ENCODE peak calls at places on chromosome 17, in eight cellular contexts. One of them, this sample, is unnamed.
A peak's percentile ranks its signal among the peaks of the same experiment; 100 is the strongest.

GRCh38 chr17:80511222-80512180 is 33.1 kb upstream of the RPTOR start:
- DNase-seq in naive thymus-derived CD4-positive, alpha-beta T cell: no peak
- DNase-seq in NCI-H460: no peak
- DNase-seq in NCI-H146: peak; percentile 32
- DNase-seq in stimulated activated effector memory CD8-positive, alpha-beta T cell treated with anti-CD3 and anti-CD28 coated beads, Interleukin-12 subunit alpha, Interleukin-12 subunit beta, amount 100 ng/mL, for 72 hours: no peak
- DNase-seq in activated CD8-positive, alpha-beta memory T cell treated with anti-CD3 and anti-CD28 coated beads for 1 hour: no peak
- DNase-seq in substantia nigra: no peak
- DNase-seq in DMS153: no peak
- DNase-seq in this sample: no peak

GRCh38 chr17:31256936-31257335 is 40.1 kb downstream of the OMG start:
- DNase-seq in NCI-H146: no peak
- DNase-seq in stimulated activated effector memory CD8-positive, alpha-beta T cell treated with anti-CD3 and anti-CD28 coated beads, Interleukin-12 subunit alpha, Interleukin-12 subunit beta, amount 100 ng/mL, for 72 hours: no peak
- DNase-seq in NCI-H460: no peak
- DNase-seq in DMS153: no peak
- DNase-seq in activated CD8-positive, alpha-beta memory T cell treated with anti-CD3 and anti-CD28 coated beads for 1 hour: no peak
- DNase-seq in substantia nigra: no peak
- DNase-seq in naive thymus-derived CD4-positive, alpha-beta T cell: no peak
- DNase-seq in this sample: no peak

GRCh38 chr17:72726936-72727335 is 365.6 kb downstream of the SLC39A11 start:
- DNase-seq in activated CD8-positive, alpha-beta memory T cell treated with anti-CD3 and anti-CD28 coated beads for 1 hour: no peak
- DNase-seq in stimulated activated effector memory CD8-positive, alpha-beta T cell treated with anti-CD3 and anti-CD28 coated beads, Interleukin-12 subunit alpha, Interleukin-12 subunit beta, amount 100 ng/mL, for 72 hours: peak; percentile 60
- DNase-seq in NCI-H460: no peak
- DNase-seq in DMS153: peak; percentile 56
- DNase-seq in NCI-H146: no peak
- DNase-seq in naive thymus-derived CD4-positive, alpha-beta T cell: peak; percentile 50
- DNase-seq in substantia nigra: no peak
- DNase-seq in this sample: peak; percentile 67

GRCh38 chr17:32161506-32162365 is 19.4 kb downstream of the RHOT1 start:
- DNase-seq in DMS153: no peak
- DNase-seq in naive thymus-derived CD4-positive, alpha-beta T cell: no peak
- DNase-seq in NCI-H146: no peak
- DNase-seq in stimulated activated effector memory CD8-positive, alpha-beta T cell treated with anti-CD3 and anti-CD28 coated beads, Interleukin-12 subunit alpha, Interleukin-12 subunit beta, amount 100 ng/mL, for 72 hours: no peak
- DNase-seq in substantia nigra: no peak
- DNase-seq in NCI-H460: no peak
- DNase-seq in activated CD8-positive, alpha-beta memory T cell treated with anti-CD3 and anti-CD28 coated beads for 1 hour: no peak
- DNase-seq in this sample: no peak

GRCh38 chr17:42872251-42872965 is 21.4 kb downstream of the AOC3 start:
- DNase-seq in NCI-H460: no peak
- DNase-seq in stimulated activated effector memory CD8-positive, alpha-beta T cell treated with anti-CD3 and anti-CD28 coated beads, Interleukin-12 subunit alpha, Interleukin-12 subunit beta, amount 100 ng/mL, for 72 hours: no peak
- DNase-seq in naive thymus-derived CD4-positive, alpha-beta T cell: no peak
- DNase-seq in DMS153: no peak
- DNase-seq in substantia nigra: no peak
- DNase-seq in activated CD8-positive, alpha-beta memory T cell treated with anti-CD3 and anti-CD28 coated beads for 1 hour: no peak
- DNase-seq in NCI-H146: no peak
- DNase-seq in this sample: no peak

GRCh38 chr17:63930951-63931575 is 1.1 kb downstream of the CD79B start:
- DNase-seq in DMS153: no peak
- DNase-seq in naive thymus-derived CD4-positive, alpha-beta T cell: peak; percentile 53
- DNase-seq in NCI-H146: no peak
- DNase-seq in NCI-H460: no peak
- DNase-seq in stimulated activated effector memory CD8-positive, alpha-beta T cell treated with anti-CD3 and anti-CD28 coated beads, Interleukin-12 subunit alpha, Interleukin-12 subunit beta, amount 100 ng/mL, for 72 hours: peak; percentile 77
- DNase-seq in activated CD8-positive, alpha-beta memory T cell treated with anti-CD3 and anti-CD28 coated beads for 1 hour: peak; percentile 41
- DNase-seq in substantia nigra: no peak
- DNase-seq in this sample: peak; percentile 73

GRCh38 chr17:76558210-76559095 is 18.6 kb downstream of the PRCD start:
- DNase-seq in NCI-H146: peak; percentile 17
- DNase-seq in NCI-H460: peak; percentile 33
- DNase-seq in naive thymus-derived CD4-positive, alpha-beta T cell: no peak
- DNase-seq in stimulated activated effector memory CD8-positive, alpha-beta T cell treated with anti-CD3 and anti-CD28 coated beads, Interleukin-12 subunit alpha, Interleukin-12 subunit beta, amount 100 ng/mL, for 72 hours: no peak
- DNase-seq in activated CD8-positive, alpha-beta memory T cell treated with anti-CD3 and anti-CD28 coated beads for 1 hour: no peak
- DNase-seq in DMS153: no peak
- DNase-seq in substantia nigra: no peak
- DNase-seq in this sample: no peak

GRCh38 chr17:4234406-4234805 is 29.4 kb downstream of the ANKFY1 start:
- DNase-seq in stimulated activated effector memory CD8-positive, alpha-beta T cell treated with anti-CD3 and anti-CD28 coated beads, Interleukin-12 subunit alpha, Interleukin-12 subunit beta, amount 100 ng/mL, for 72 hours: no peak
- DNase-seq in substantia nigra: no peak
- DNase-seq in naive thymus-derived CD4-positive, alpha-beta T cell: no peak
- DNase-seq in NCI-H146: no peak
- DNase-seq in DMS153: no peak
- DNase-seq in NCI-H460: no peak
- DNase-seq in activated CD8-positive, alpha-beta memory T cell treated with anti-CD3 and anti-CD28 coated beads for 1 hour: no peak
- DNase-seq in this sample: no peak

GRCh38 chr17:19766421-19767270 is 18.5 kb upstream of the ALDH3A1 start:
- DNase-seq in stimulated activated effector memory CD8-positive, alpha-beta T cell treated with anti-CD3 and anti-CD28 coated beads, Interleukin-12 subunit alpha, Interleukin-12 subunit beta, amount 100 ng/mL, for 72 hours: peak; percentile 87
- DNase-seq in DMS153: no peak
- DNase-seq in NCI-H460: peak; percentile 64
- DNase-seq in activated CD8-positive, alpha-beta memory T cell treated with anti-CD3 and anti-CD28 coated beads for 1 hour: peak; percentile 69
- DNase-seq in substantia nigra: peak; percentile 74
- DNase-seq in NCI-H146: peak; percentile 57
- DNase-seq in naive thymus-derived CD4-positive, alpha-beta T cell: peak; percentile 88
- DNase-seq in this sample: peak; percentile 73